ENCODE peak calls at places on chromosomes 6 and 20, in seven cellular contexts. Z is SK-N-DZ, P is cardiac fibroblast, U is fibroblast of the aortic adventitia, K is iPS DF 6.9, N is activated T-cell treated with anti-CD3 and anti-CD28 coated beads for 1 hour, T is ecto neural progenitor cell. Q is an unnamed sample.

GRCh38 chr20:23136893-23137745 is 51.0 kb upstream of the CD93 start:
- DNase-seq in P (no peak), N (no peak), Z (no peak), U (no peak), T (no peak), K (no peak), Q (no peak)

GRCh38 chr6:159334068-159334467 is 164.9 kb downstream of the FNDC1 start:
- DNase-seq in Z (no peak), K (no peak), T (no peak), U (no peak), N (no peak), P (no peak), Q (no peak)

GRCh38 chr6:131419698-131420097 is 153.3 kb upstream of the ARG1 start:
- DNase-seq in T (no peak), K (no peak), N (no peak), Z (no peak), U (no peak), P (no peak), Q (no peak)

GRCh38 chr6:161001421-161001820 is 9.9 kb downstream of the MAP3K4 start:
- DNase-seq in P (peak; percentile 28), T (no peak), N (no peak), Z (no peak), U (no peak), K (no peak), Q (no peak)

GRCh38 chr20:46119028-46119546 is 973 bp downstream of the CD40 start:
- DNase-seq in K (no peak), P (no peak), U (no peak), T (no peak), N (no peak), Z (no peak), Q (no peak)

GRCh38 chr6:49558233-49558632 is 7.8 kb downstream of the C6orf141 start:
- DNase-seq in K (no peak), T (no peak), N (no peak), P (no peak), U (no peak), Z (no peak), Q (no peak)

GRCh38 chr6:138601128-138601527 is 101.8 kb upstream of the NHSL1 start:
- DNase-seq in N (no peak), P (peak; percentile 48), Z (no peak), K (no peak), U (no peak), T (no peak), Q (no peak)

GRCh38 chr6:9621276-9621675 is 793.6 kb downstream of the TFAP2A start:
- DNase-seq in K (no peak), Z (no peak), T (no peak), U (peak; percentile 49), P (no peak), N (no peak), Q (no peak)

GRCh38 chr6:35496851-35497570 is at the start of gene TEAD3:
- DNase-seq in N (peak; percentile 41), P (peak; percentile 75), Z (peak; percentile 62), U (peak; percentile 40), K (no peak), T (peak; percentile 93), Q (peak; percentile 89)

GRCh38 chr6:37058084-37058586 is 52.7 kb downstream of the FGD2 start:
- DNase-seq in P (peak; percentile 22), U (peak; percentile 46), K (no peak), N (no peak), Z (no peak), T (no peak), Q (no peak)

GRCh38 chr6:13874191-13874549 is 50.6 kb upstream of the RNF182 start:
- DNase-seq in T (no peak), P (no peak), K (no peak), N (no peak), Z (no peak), U (no peak), Q (no peak)

GRCh38 chr6:119116712-119117281 is 38.3 kb upstream of the FAM184A start:
- DNase-seq in Z (peak; percentile 32), K (no peak), T (no peak), P (no peak), N (no peak), U (no peak), Q (no peak)

GRCh38 chr20:5918856-5919633 is 31.3 kb downstream of the TRMT6 start:
- DNase-seq in U (peak; percentile 58), K (no peak), N (no peak), P (peak; percentile 67), Z (no peak), T (no peak), Q (no peak)

GRCh38 chr6:164013480-164014208 is 599.1 kb downstream of the QKI start:
- DNase-seq in K (no peak), N (no peak), Z (no peak), P (peak; percentile 13), T (no peak), U (no peak), Q (no peak)

GRCh38 chr6:140281236-140281635 is 906.8 kb upstream of the CITED2 start:
- DNase-seq in K (no peak), N (no peak), P (no peak), T (no peak), Z (no peak), U (no peak), Q (no peak)

GRCh38 chr6:47034919-47035318 is 7.2 kb downstream of the ADGRF1 start:
- DNase-seq in P (peak; percentile 93), U (peak; percentile 93), Z (no peak), N (no peak), T (no peak), K (no peak), Q (no peak)

GRCh38 chr6:15504040-15504491 is 158.8 kb downstream of the DTNBP1 start:
- DNase-seq in K (no peak), T (no peak), U (peak; percentile 35), N (no peak), P (peak; percentile 35), Z (no peak), Q (no peak)

GRCh38 chr20:2873010-2873746 is at the start of gene PTPRA:
- DNase-seq in N (peak; percentile 85), Z (peak; percentile 92), K (peak; percentile 80), U (peak; percentile 87), P (peak; percentile 92), T (peak; percentile 95), Q (peak; percentile 92)

GRCh38 chr6:46191961-46192360 is 21.2 kb upstream of the ENPP5 start:
- DNase-seq in P (peak; percentile 49), K (no peak), Z (no peak), N (no peak), T (no peak), U (peak; percentile 77), Q (no peak)

GRCh38 chr6:18395851-18396187 is 8.7 kb downstream of the RNF144B start:
- DNase-seq in T (no peak), Z (no peak), U (peak; percentile 41), K (no peak), N (no peak), P (no peak), Q (no peak)

GRCh38 chr6:13573669-13574110 is 711 bp upstream of the SIRT5 start:
- DNase-seq in K (peak; percentile 4), T (no peak), N (no peak), P (peak; percentile 35), U (peak; percentile 27), Z (peak; percentile 31), Q (no peak)

GRCh38 chr6:43129434-43130194 is 41.5 kb upstream of the SRF start:
- DNase-seq in P (peak; percentile 64), T (no peak), U (peak; percentile 58), K (no peak), N (peak; percentile 13), Z (no peak), Q (no peak)

GRCh38 chr6:138001750-138002349 is 105.4 kb downstream of the PERP start:
- DNase-seq in Z (peak; percentile 31), U (peak; percentile 73), T (no peak), P (peak; percentile 63), K (peak; percentile 35), N (peak; percentile 60), Q (no peak)

GRCh38 chr6:43254138-43254817 is 11.0 kb downstream of the TTBK1 start:
- DNase-seq in K (no peak), U (no peak), Z (no peak), P (no peak), T (no peak), N (no peak), Q (no peak)

GRCh38 chr20:62441986-62442539 is 14.7 kb upstream of the RBBP8NL start:
- DNase-seq in Z (no peak), N (no peak), T (no peak), U (peak; percentile 9), P (no peak), K (no peak), Q (no peak)

GRCh38 chr6:75296811-75297779 is 12.5 kb upstream of the TMEM30A start:
- DNase-seq in K (peak; percentile 37), U (peak; percentile 81), N (no peak), P (peak; percentile 79), T (no peak), Z (peak; percentile 71), Q (no peak)

GRCh38 chr6:25054469-25054868 is 118.7 kb upstream of the RIPOR2 start:
- DNase-seq in T (no peak), N (no peak), P (peak; percentile 62), K (no peak), Z (no peak), U (peak; percentile 69), Q (no peak)

GRCh38 chr6:104486003-104486402 is 373.7 kb downstream of the HACE1 start:
- DNase-seq in K (no peak), T (no peak), Z (peak; percentile 76), N (no peak), P (no peak), U (no peak), Q (no peak)

GRCh38 chr6:39225543-39225942 is 3.7 kb downstream of the KCNK5 start:
- DNase-seq in K (no peak), Z (no peak), N (no peak), U (no peak), T (no peak), P (no peak), Q (no peak)

GRCh38 chr6:138404666-138405337 is 779 bp downstream of the HEBP2 start:
- DNase-seq in U (peak; percentile 23), Z (no peak), P (no peak), T (peak; percentile 60), K (no peak), N (peak; percentile 19), Q (peak; percentile 35)

GRCh38 chr20:58661298-58662141 is 10.4 kb downstream of the STX16 start:
- DNase-seq in P (no peak), T (no peak), Z (no peak), K (no peak), U (peak; percentile 39), N (peak; percentile 31), Q (no peak)

GRCh38 chr6:136962661-136963060 is 40.6 kb downstream of the SLC35D3 start:
- DNase-seq in T (no peak), N (no peak), K (no peak), P (peak; percentile 12), U (no peak), Z (no peak), Q (no peak)

GRCh38 chr6:139654309-139654708 is 279.9 kb upstream of the CITED2 start:
- DNase-seq in K (no peak), T (no peak), N (no peak), U (no peak), Z (no peak), P (no peak), Q (no peak)

GRCh38 chr6:139586273-139586672 is 211.8 kb upstream of the CITED2 start:
- DNase-seq in K (no peak), T (no peak), U (no peak), N (no peak), P (no peak), Z (no peak), Q (no peak)

GRCh38 chr20:49448917-49449316 is 33.6 kb downstream of the KCNB1 start:
- DNase-seq in K (no peak), U (no peak), P (no peak), N (no peak), T (no peak), Z (no peak), Q (no peak)

GRCh38 chr6:45115696-45116095 is 212.4 kb upstream of the RUNX2 start:
- DNase-seq in U (peak; percentile 30), K (no peak), T (no peak), P (peak; percentile 75), Z (no peak), N (no peak), Q (no peak)

GRCh38 chr20:17568972-17569471 is 853 bp upstream of the DSTN start:
- DNase-seq in Z (peak; percentile 73), K (no peak), T (peak; percentile 82), N (no peak), P (peak; percentile 94), U (peak; percentile 95), Q (peak; percentile 29)

GRCh38 chr6:1952726-1953360 is 292.6 kb downstream of the GMDS start:
- DNase-seq in N (no peak), K (no peak), U (peak; percentile 83), T (no peak), P (peak; percentile 83), Z (no peak), Q (no peak)